ENCODE peak calls at places on chromosomes 5 and 9, in four cellular contexts. L, K, Y and G are unnamed samples.

GRCh38 chr5:40735609-40736008 is 20.2 kb downstream of the TTC33 start:
- DNase-seq in K (no peak), Y (no peak), L (no peak), G (no peak)

GRCh38 chr5:137708796-137709559 is 26.9 kb downstream of the KLHL3 start:
- DNase-seq in L (no peak), Y (no peak), K (no peak), G (no peak)

GRCh38 chr5:5721881-5722280 is 299.4 kb downstream of the ICE1 start:
- DNase-seq in K (no peak), Y (no peak), L (no peak), G (no peak)

GRCh38 chr9:69120380-69121154 is 53.5 kb upstream of the TJP2 start:
- DNase-seq in Y (no peak), K (peak; percentile 81), L (no peak), G (peak; percentile 91)

GRCh38 chr5:76202182-76202581 is 119.0 kb downstream of the SV2C start:
- DNase-seq in Y (no peak), L (no peak), K (no peak), G (no peak)

GRCh38 chr5:163565931-163566608 is 60.7 kb downstream of the MAT2B start:
- DNase-seq in L (peak; percentile 11), Y (no peak), K (peak; percentile 76), G (peak; percentile 74)

GRCh38 chr9:12935714-12936113 is 160.9 kb downstream of the LURAP1L start:
- DNase-seq in K (no peak), L (no peak), Y (no peak), G (no peak)

GRCh38 chr5:136909906-136910305 is 544.6 kb upstream of the TRPC7 start:
- DNase-seq in L (no peak), Y (no peak), K (no peak), G (no peak)

GRCh38 chr5:111002036-111002435 is 69.5 kb upstream of the TSLP start:
- DNase-seq in Y (no peak), L (no peak), K (no peak), G (no peak)

GRCh38 chr5:74185599-74185998 is 454.9 kb downstream of the ENC1 start:
- DNase-seq in K (no peak), L (no peak), Y (no peak), G (no peak)

GRCh38 chr9:114137831-114138230 is 17.5 kb upstream of the COL27A1 start:
- DNase-seq in Y (no peak), K (no peak), L (no peak), G (no peak)

GRCh38 chr5:93162201-93162654 is 418.8 kb downstream of the NR2F1-AS1 start:
- DNase-seq in Y (no peak), K (no peak), L (no peak), G (no peak)

GRCh38 chr5:65625743-65626142 is 916 bp downstream of the SHLD3 start:
- DNase-seq in K (no peak), Y (peak; percentile 10), L (no peak), G (no peak)

GRCh38 chr5:62977641-62978040 is 399.0 kb downstream of the LRRC70 start:
- DNase-seq in K (no peak), Y (no peak), L (no peak), G (peak; percentile 19)

GRCh38 chr9:121057821-121058220 is 7.7 kb upstream of the C5 start:
- DNase-seq in K (no peak), Y (no peak), L (no peak), G (no peak)

GRCh38 chr5:141338538-141339306 is at the start of gene PCDHGA2:
- DNase-seq in L (no peak), K (peak; percentile 18), Y (peak; percentile 57), G (peak; percentile 60)

GRCh38 chr9:135329571-135330306 is 149.8 kb upstream of the PPP1R26 start:
- DNase-seq in K (no peak), Y (no peak), L (no peak), G (peak; percentile 59)

GRCh38 chr5:175246242-175246891 is 197.6 kb downstream of the DRD1 start:
- DNase-seq in L (no peak), Y (no peak), K (no peak), G (no peak)

GRCh38 chr5:139668924-139669680 is 21.0 kb downstream of the CXXC5 start:
- DNase-seq in Y (no peak), L (no peak), K (no peak), G (no peak)

GRCh38 chr5:139666551-139666950 is 18.4 kb downstream of the CXXC5 start:
- DNase-seq in Y (no peak), K (no peak), L (no peak), G (no peak)

GRCh38 chr5:139668064-139668880 is 20.1 kb downstream of the CXXC5 start:
- DNase-seq in L (no peak), K (no peak), Y (peak; percentile 58), G (no peak)

GRCh38 chr5:139667001-139667729 is 19.0 kb downstream of the CXXC5 start:
- DNase-seq in L (no peak), K (no peak), Y (no peak), G (no peak)

GRCh38 chr5:139667730-139668063 is 19.5 kb downstream of the CXXC5 start:
- DNase-seq in L (no peak), Y (no peak), K (no peak), G (no peak)
- TF ChIP-seq NR2C2 in L (no peak), Y (no peak), K (no peak), G (no peak)

GRCh38 chr9:81610739-81611107 is 78.6 kb downstream of the TLE1 start:
- DNase-seq in K (no peak), Y (no peak), L (no peak), G (no peak)

GRCh38 chr9:81605154-81605670 is 84.1 kb downstream of the TLE1 start:
- DNase-seq in K (peak; percentile 65), Y (no peak), L (no peak), G (no peak)

GRCh38 chr9:81607593-81608288 is 81.6 kb downstream of the TLE1 start:
- DNase-seq in Y (no peak), K (no peak), L (no peak), G (no peak)

GRCh38 chr9:81609782-81610738 is 79.3 kb downstream of the TLE1 start:
- DNase-seq in K (peak; percentile 94), Y (no peak), L (no peak), G (no peak)

GRCh38 chr9:81608289-81608657 is 81.1 kb downstream of the TLE1 start:
- DNase-seq in L (no peak), Y (no peak), K (no peak), G (no peak)
- TF ChIP-seq ESRRA in L (no peak), Y (no peak), K (no peak), G (no peak)

GRCh38 chr5:1011226-1011631 is 2.6 kb downstream of the NKD2 start:
- DNase-seq in L (no peak), K (peak; percentile 38), Y (peak; percentile 87), G (peak; percentile 87)

GRCh38 chr5:1010641-1011046 is 2.0 kb downstream of the NKD2 start:
- DNase-seq in K (no peak), Y (peak; percentile 40), L (no peak), G (peak; percentile 15)

GRCh38 chr5:1009359-1010180 is 968 bp downstream of the NKD2 start:
- DNase-seq in L (no peak), Y (peak; percentile 33), K (no peak), G (peak; percentile 19)

GRCh38 chr5:1008451-1009358 is at the start of gene NKD2:
- DNase-seq in K (no peak), Y (peak; percentile 92), L (no peak), G (peak; percentile 66)

GRCh38 chr5:1010181-1010510 is 1.5 kb downstream of the NKD2 start:
- DNase-seq in K (peak; percentile 56), Y (peak; percentile 49), L (no peak), G (no peak)
- TF ChIP-seq ETV6 in K (no peak), Y (no peak), L (no peak), G (no peak)

GRCh38 chr5:32443145-32443540 is 1.4 kb downstream of the ZFR start:
- DNase-seq in K (no peak), Y (no peak), L (peak; percentile 31), G (no peak)
- TF ChIP-seq NR2C2 in K (no peak), Y (no peak), L (no peak), G (no peak)

GRCh38 chr5:91118802-91119201 is 264.3 kb downstream of the ARRDC3 start:
- DNase-seq in L (no peak), Y (no peak), K (no peak), G (no peak)

GRCh38 chr5:91121347-91121993 is 261.6 kb downstream of the ARRDC3 start:
- DNase-seq in K (no peak), Y (no peak), L (no peak), G (no peak)

GRCh38 chr5:91119265-91119664 is 263.9 kb downstream of the ARRDC3 start:
- DNase-seq in K (no peak), L (no peak), Y (no peak), G (no peak)

GRCh38 chr5:91122663-91123062 is 260.5 kb downstream of the ARRDC3 start:
- DNase-seq in Y (no peak), L (no peak), K (no peak), G (no peak)

DNA sequence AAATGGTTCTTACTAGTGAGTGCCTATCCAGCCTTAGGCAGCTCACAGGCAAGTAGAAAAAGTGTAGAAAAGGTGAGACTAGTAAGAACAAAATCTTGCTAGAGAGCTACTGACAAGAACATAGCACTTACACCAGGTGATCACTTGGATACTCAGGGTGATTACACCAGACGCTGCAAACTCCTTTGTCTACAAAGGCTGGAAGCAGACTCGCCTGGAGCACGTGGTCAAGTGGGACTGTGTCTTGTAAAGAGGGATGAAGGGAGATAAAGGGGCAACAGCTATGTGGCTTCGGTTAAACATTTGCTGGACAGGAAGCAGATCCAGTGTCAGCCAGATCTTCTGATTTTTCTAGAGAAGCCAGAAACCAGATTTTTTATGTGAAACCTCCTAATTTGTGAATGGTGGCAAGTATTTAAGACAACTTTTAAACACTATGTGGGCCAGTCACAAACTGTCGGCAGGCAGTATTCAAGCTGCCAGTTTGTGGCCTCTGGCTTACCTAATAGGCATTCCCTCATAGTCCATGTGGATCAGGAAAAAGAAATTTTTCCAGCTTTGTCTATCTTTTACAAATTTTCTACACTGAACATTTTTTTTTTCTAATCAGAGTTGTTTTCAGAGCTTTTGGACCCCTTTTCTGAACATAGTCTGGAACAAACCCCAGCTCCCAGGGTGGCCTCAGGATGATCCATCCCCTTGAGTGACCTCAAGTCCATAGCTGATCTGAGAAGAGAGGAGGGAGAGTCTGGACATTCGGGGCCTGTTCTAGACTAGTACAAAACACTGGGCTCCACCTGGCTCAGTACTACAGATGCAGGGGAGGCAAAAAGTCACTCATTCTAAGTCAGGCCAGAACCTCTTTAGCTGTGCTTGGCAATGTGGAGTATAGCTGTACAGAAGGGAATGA is 262.9 kb downstream of the ARRDC3 start:
- DNase-seq in Y (no peak), K (no peak), L (no peak), G (no peak)
- TF ChIP-seq ESRRA in Y (no peak), K (no peak), L (no peak), G (no peak)

GRCh38 chr9:132201780-132202703 is 40.2 kb downstream of the NTNG2 start:
- DNase-seq in L (no peak), Y (no peak), K (no peak), G (no peak)

GRCh38 chr9:132199056-132199455 is 37.2 kb downstream of the NTNG2 start:
- DNase-seq in K (no peak), Y (no peak), L (no peak), G (no peak)

GRCh38 chr9:132197856-132198550 is 36.1 kb downstream of the NTNG2 start:
- DNase-seq in Y (no peak), K (no peak), L (no peak), G (no peak)

GRCh38 chr9:132200706-132201105 is 38.8 kb downstream of the NTNG2 start:
- DNase-seq in K (no peak), Y (no peak), L (no peak), G (no peak)

GRCh38 chr9:132201139-132201538 is 39.3 kb downstream of the NTNG2 start:
- DNase-seq in Y (no peak), L (no peak), K (no peak), G (no peak)
- TF ChIP-seq ETV6 in Y (no peak), L (no peak), K (no peak), G (no peak)